ENCODE peak calls at places on chromosomes 3 and 15, in eight cellular contexts. U is neural progenitor cell, K is stomach, W is OCI-LY7, Y is pancreas, C is esophagus squamous epithelium, A is trophoblast cell, P is RWPE1. O is an unnamed sample.

GRCh38 chr15:91947370-91947769 is 93.9 kb downstream of the SLCO3A1 start:
- DNase-seq in U (no peak), A (peak), P (no peak), C (no peak), Y (no peak), K (no peak), W (no peak), O (no peak)

GRCh38 chr3:152466784-152467183 is 198.1 kb downstream of the MBNL1 start:
- DNase-seq in K (no peak), Y (no peak), P (peak), C (no peak), U (no peak), W (peak), A (peak), O (no peak)

GRCh38 chr15:64284037-64284436 is 71.9 kb downstream of the CSNK1G1 start:
- DNase-seq in Y (no peak), W (no peak), K (no peak), P (no peak), U (no peak), A (peak), C (no peak), O (no peak)

GRCh38 chr15:41281236-41281635 is 50.2 kb downstream of the CHP1 start:
- DNase-seq in C (no peak), P (peak), W (no peak), U (no peak), A (peak), K (no peak), Y (no peak), O (no peak)

GRCh38 chr15:47824185-47824584 is 106.9 kb downstream of the SEMA6D start:
- DNase-seq in Y (no peak), K (no peak), W (no peak), C (no peak), U (no peak), P (peak), A (peak), O (no peak)

GRCh38 chr3:16807441-16807840 is 77.3 kb upstream of the PLCL2 start:
- DNase-seq in C (no peak), A (peak), Y (no peak), U (no peak), K (no peak), W (no peak), P (no peak), O (no peak)

GRCh38 chr3:110744723-110745122 is 326.9 kb upstream of the NECTIN3 start:
- DNase-seq in A (no peak), K (no peak), U (no peak), P (no peak), W (no peak), C (no peak), Y (no peak), O (no peak)

GRCh38 chr3:1883489-1883888 is 215.2 kb upstream of the CNTN4 start:
- DNase-seq in K (no peak), Y (no peak), A (no peak), P (no peak), U (no peak), C (no peak), W (no peak), O (no peak)

GRCh38 chr3:99468918-99469317 is 169.5 kb upstream of the COL8A1 start:
- DNase-seq in P (no peak), C (no peak), W (no peak), U (no peak), Y (no peak), A (no peak), K (no peak), O (no peak)

GRCh38 chr3:13234155-13234505 is 160.9 kb upstream of the IQSEC1 start:
- DNase-seq in W (no peak), C (no peak), A (no peak), P (no peak), U (no peak), Y (no peak), K (no peak), O (no peak)

GRCh38 chr15:63715818-63716217 is 117.9 kb downstream of the HERC1 start:
- DNase-seq in A (peak), P (peak), Y (no peak), C (no peak), W (no peak), K (no peak), U (no peak), O (no peak)

GRCh38 chr15:42035362-42035761 is 14.5 kb upstream of the PLA2G4E start:
- DNase-seq in U (no peak), Y (no peak), C (no peak), P (peak), W (peak), A (no peak), K (no peak), O (no peak)

GRCh38 chr3:123817413-123817812 is 66.7 kb downstream of the MYLK start:
- DNase-seq in W (no peak), C (no peak), K (no peak), P (no peak), Y (no peak), U (no peak), A (no peak), O (no peak)

GRCh38 chr15:38531509-38531908 is 33.1 kb downstream of the RASGRP1 start:
- DNase-seq in K (no peak), A (no peak), P (peak), U (no peak), W (no peak), Y (no peak), C (no peak), O (peak)

DNA sequence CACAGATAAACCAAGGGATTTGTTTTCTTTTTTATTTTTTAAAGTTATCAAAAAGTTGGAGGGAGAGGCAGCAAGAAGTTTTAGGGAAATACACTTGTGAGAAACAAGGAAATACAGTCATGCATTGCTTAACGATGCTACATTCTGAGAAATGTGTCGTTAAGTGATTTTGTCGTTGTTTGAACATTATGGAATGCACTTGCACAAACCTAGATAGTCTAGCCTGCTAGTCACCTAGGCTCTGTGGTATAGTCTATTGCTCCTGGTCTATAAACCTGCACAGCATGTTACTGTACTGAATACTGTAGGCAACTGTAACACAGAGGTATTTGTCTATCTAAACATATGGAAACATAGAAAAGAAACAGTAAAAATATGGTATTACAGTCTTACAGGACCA is 2.0 kb upstream of the NFKBIZ start:
- DNase-seq in P (no peak), K (no peak), W (no peak), U (no peak), C (no peak), A (peak), Y (no peak), O (no peak)
- H3K27ac ChIP-seq in P (no peak), K (no peak), W (no peak), U (no peak), C (peak), A (no peak), Y (peak), O (no peak)

GRCh38 chr3:188223936-188224335 is 70.0 kb downstream of the LPP start:
- DNase-seq in K (no peak), Y (no peak), C (no peak), A (no peak), P (no peak), U (no peak), W (no peak), O (no peak)
- H3K27ac ChIP-seq in K (no peak), Y (no peak), C (peak), A (no peak), P (no peak), U (no peak), W (no peak), O (no peak)

GRCh38 chr3:48770187-48770502 is 53.1 kb upstream of the IP6K2 start:
- DNase-seq in C (no peak), K (no peak), P (no peak), Y (no peak), A (no peak), U (no peak), W (no peak), O (no peak)
- H3K27ac ChIP-seq in C (no peak), K (no peak), P (no peak), Y (no peak), A (no peak), U (no peak), W (no peak), O (no peak)

GRCh38 chr3:170869240-170869592 is 779 bp downstream of the RPL22L1 start:
- DNase-seq in P (no peak), C (no peak), U (no peak), Y (no peak), W (no peak), K (no peak), A (no peak), O (no peak)

GRCh38 chr3:170866499-170866898 is 3.5 kb downstream of the RPL22L1 start:
- DNase-seq in K (no peak), C (no peak), W (no peak), P (no peak), Y (no peak), U (no peak), A (no peak), O (no peak)

GRCh38 chr3:170868577-170869239 is 1.3 kb downstream of the RPL22L1 start:
- DNase-seq in P (no peak), Y (no peak), A (no peak), K (no peak), C (no peak), W (no peak), U (no peak), O (no peak)

GRCh38 chr3:170867143-170867542 is 2.9 kb downstream of the RPL22L1 start:
- DNase-seq in W (peak), A (no peak), K (no peak), Y (no peak), C (no peak), P (no peak), U (no peak), O (no peak)

GRCh38 chr3:170867552-170867951 is 2.4 kb downstream of the RPL22L1 start:
- DNase-seq in W (no peak), P (no peak), U (no peak), A (no peak), C (no peak), Y (no peak), K (no peak), O (no peak)
- H3K27ac ChIP-seq in W (peak), P (no peak), U (peak), A (no peak), C (no peak), Y (no peak), K (no peak), O (no peak)

DNA sequence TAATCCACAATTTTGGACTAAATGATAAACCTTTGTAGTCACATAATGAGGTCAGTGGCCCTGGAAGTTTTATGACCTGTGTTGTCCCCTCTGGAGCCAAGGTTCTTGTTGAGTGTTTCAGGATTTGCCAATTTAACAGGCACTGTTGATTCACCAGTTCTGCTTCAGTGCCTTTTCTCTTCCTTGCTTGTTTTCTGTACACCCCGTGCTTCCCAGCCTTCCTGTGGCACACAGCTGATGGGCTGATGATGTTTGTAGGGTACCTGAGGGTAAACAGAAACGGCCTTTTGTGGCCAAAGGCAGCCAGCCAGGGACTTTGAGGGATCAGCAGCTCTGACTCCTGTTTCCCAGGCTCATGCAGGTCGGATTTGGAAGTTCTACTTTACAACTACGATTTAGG is 13.3 kb downstream of the GYG1 start:
- DNase-seq in K (no peak), U (peak), P (no peak), C (no peak), W (no peak), A (peak), Y (no peak), O (no peak)
- H3K27ac ChIP-seq in K (no peak), U (no peak), P (no peak), C (peak), W (no peak), A (no peak), Y (no peak), O (no peak)

GRCh38 chr15:73951591-73951990 is 25.3 kb downstream of the LOXL1 start:
- DNase-seq in Y (no peak), P (no peak), K (no peak), A (no peak), C (no peak), U (no peak), W (no peak), O (no peak)

GRCh38 chr15:73951044-73951561 is 24.8 kb downstream of the LOXL1 start:
- DNase-seq in C (peak), A (peak), Y (peak), K (peak), U (peak), P (peak), W (peak), O (peak)

GRCh38 chr15:73952913-73953750 is 26.9 kb downstream of the LOXL1 start:
- DNase-seq in P (no peak), K (no peak), Y (no peak), W (no peak), A (no peak), U (no peak), C (no peak), O (no peak)

GRCh38 chr15:73950479-73951043 is 24.3 kb downstream of the LOXL1 start:
- DNase-seq in W (no peak), U (no peak), P (no peak), K (no peak), C (no peak), A (no peak), Y (no peak), O (no peak)

GRCh38 chr15:73952171-73952912 is 26.1 kb downstream of the LOXL1 start:
- DNase-seq in P (no peak), W (no peak), C (no peak), U (no peak), K (no peak), Y (no peak), A (no peak), O (no peak)
- H3K27ac ChIP-seq in P (no peak), W (no peak), C (peak), U (no peak), K (no peak), Y (peak), A (peak), O (peak)

DNA sequence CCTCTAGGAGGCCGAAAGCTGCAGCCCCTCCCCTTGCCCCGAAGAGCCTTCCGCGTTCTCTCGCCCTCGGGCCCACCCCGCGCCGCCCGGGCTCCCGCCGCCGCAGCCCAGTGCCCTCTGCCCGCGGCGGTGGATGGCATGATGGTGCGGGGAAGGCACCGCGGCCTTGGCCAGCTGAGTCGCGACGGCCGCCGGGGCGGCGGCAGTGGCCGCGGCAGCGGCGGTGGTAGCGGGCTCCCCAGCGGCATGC is 1.2 kb downstream of the TLNRD1 start:
- DNase-seq in Y (peak), W (no peak), K (no peak), C (no peak), A (no peak), P (no peak), U (no peak), O (no peak)
- H3K27ac ChIP-seq in Y (peak), W (no peak), K (peak), C (peak), A (peak), P (peak), U (no peak), O (peak)

GRCh38 chr15:62465173-62465572 is 300.1 kb upstream of the C2CD4B start:
- DNase-seq in U (peak), W (no peak), P (no peak), K (no peak), A (no peak), Y (no peak), C (no peak), O (no peak)

GRCh38 chr15:62459875-62460274 is 294.8 kb upstream of the C2CD4B start:
- DNase-seq in P (no peak), Y (no peak), C (no peak), K (no peak), A (no peak), W (no peak), U (no peak), O (no peak)

GRCh38 chr15:62462721-62463120 is 297.6 kb upstream of the C2CD4B start:
- DNase-seq in Y (no peak), W (no peak), K (no peak), P (no peak), U (no peak), C (no peak), A (no peak), O (no peak)

GRCh38 chr15:62464705-62465104 is 299.6 kb upstream of the C2CD4B start:
- DNase-seq in W (no peak), P (no peak), U (no peak), Y (no peak), C (no peak), A (peak), K (no peak), O (no peak)

DNA sequence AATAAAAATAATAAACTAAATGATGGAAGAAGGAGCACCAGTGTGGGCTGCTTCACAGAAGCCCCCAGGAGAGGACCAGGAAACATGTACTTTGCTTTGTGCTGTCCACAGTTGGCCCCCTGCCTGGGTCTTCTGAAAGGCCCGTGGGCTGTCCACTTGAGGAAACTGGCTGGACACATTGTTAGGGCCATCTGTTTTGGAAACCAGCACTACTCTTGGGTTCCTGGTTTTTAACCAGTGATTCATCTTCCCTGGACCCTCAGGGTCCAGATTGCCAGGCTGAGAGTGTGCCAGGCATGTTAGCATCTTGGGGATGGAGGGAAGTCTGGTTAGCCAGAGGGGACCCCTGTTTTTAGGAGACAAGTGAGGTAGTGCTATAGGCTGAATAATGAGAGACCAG is 297.2 kb upstream of the C2CD4B start:
- DNase-seq in C (no peak), U (no peak), K (no peak), Y (no peak), A (no peak), W (no peak), P (no peak), O (no peak)
- H3K27ac ChIP-seq in C (no peak), U (no peak), K (peak), Y (no peak), A (no peak), W (no peak), P (no peak), O (no peak)

DNA sequence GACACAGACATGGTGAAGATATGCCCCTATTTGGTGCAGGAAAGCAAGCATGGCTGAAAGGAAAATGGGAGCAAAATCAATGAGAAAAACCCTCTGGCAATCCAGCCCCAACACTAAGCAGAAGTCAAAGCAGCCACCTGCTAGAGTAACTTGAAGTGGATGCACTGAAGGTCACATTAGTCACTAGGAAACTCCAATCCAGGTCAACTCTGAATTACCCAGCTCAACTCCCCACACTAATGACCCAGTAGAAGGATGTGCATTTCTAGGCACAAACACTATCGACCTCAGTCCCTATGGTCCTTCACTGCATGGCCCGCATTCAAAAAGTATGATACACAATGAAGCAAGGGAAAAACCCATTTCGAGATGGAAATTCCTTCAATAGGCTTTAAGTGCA is 80.7 kb downstream of the RAD18 start:
- DNase-seq in U (no peak), A (peak), W (no peak), Y (no peak), P (no peak), K (no peak), C (no peak), O (no peak)
- H3K27ac ChIP-seq in U (no peak), A (peak), W (no peak), Y (no peak), P (no peak), K (no peak), C (no peak), O (no peak)

O was measured in dorsolateral prefrontal cortex.